ENCODE peak calls at places on chromosomes 12 and 14, in four cellular contexts. L, M, B and Q are unnamed samples.

GRCh38 chr12:43069768-43070221 is 480.2 kb upstream of the PRICKLE1 start:
- DNase-seq in L (no peak), M (peak), B (no peak), Q (peak)

GRCh38 chr14:67269338-67270060 is 28.3 kb downstream of the PALS1 start:
- DNase-seq in M (peak), L (no peak), B (peak), Q (no peak)

GRCh38 chr12:105426766-105427165 is 96.3 kb downstream of the C12orf75 start:
- DNase-seq in M (no peak), L (no peak), B (no peak), Q (no peak)

GRCh38 chr14:59918824-59919581 is 941 bp upstream of the LRRC9 start:
- DNase-seq in M (peak), B (no peak), L (peak), Q (peak)

GRCh38 chr12:122079038-122079531 is 529 bp downstream of the MLXIP start:
- DNase-seq in B (no peak), M (no peak), L (peak), Q (peak)

GRCh38 chr12:106711316-106711715 is 63.2 kb upstream of the RIC8B start:
- DNase-seq in L (no peak), B (no peak), M (no peak), Q (no peak)

GRCh38 chr14:100836053-100836805 is 10.3 kb downstream of the MEG3 start:
- DNase-seq in B (no peak), L (no peak), M (no peak), Q (no peak)

GRCh38 chr14:94173471-94173884 is 644 bp upstream of the PPP4R4 start:
- DNase-seq in L (peak), B (no peak), M (no peak), Q (no peak)

GRCh38 chr12:115850924-115851323 is 426.6 kb downstream of the MED13L start:
- DNase-seq in B (no peak), M (no peak), L (no peak), Q (no peak)

GRCh38 chr12:9143137-9143536 is 27.4 kb upstream of the A2M start:
- DNase-seq in B (no peak), M (no peak), L (no peak), Q (peak)

GRCh38 chr12:116402163-116402939 is 124.9 kb upstream of the MED13L start:
- DNase-seq in B (no peak), L (no peak), M (no peak), Q (peak)

GRCh38 chr14:52313493-52313881 is 625 bp upstream of the PTGER2 start:
- DNase-seq in B (no peak), M (peak), L (no peak), Q (no peak)
- H3K4me3 ChIP-seq in B (peak), M (peak), L (peak), Q (peak)

DNA sequence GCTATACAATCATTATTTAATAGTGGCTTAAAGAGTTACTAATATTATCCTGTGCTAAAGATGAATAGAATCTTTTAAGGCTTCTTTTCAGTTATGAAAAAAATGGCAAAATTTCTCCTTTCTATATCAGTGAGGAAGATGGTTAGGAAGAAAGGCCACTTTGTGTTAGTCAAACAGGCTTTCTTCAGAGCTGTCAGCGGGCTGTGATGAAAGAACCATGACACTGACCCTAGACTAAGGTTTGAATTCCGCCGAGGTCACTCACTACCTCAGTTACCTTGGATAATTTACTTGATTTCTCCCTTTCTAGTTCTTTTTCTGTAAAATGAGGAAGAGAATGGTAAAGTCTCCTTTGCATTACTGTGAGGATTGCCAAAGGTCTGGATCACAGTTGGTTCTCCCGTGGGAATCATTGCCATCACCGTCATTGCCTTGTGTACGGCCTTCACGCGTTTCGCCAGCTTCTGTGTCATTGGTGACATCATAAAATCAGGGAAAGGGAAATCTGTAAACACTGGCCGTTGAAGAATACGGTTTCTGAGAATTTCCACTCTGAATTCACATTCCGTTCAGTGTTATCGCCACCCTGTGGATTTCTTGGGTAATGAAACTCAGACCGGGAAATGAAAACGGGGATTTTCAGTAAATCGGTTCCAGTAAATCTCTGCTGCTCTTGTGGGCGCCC is 26.7 kb upstream of the YBX3 start:
- DNase-seq in M (peak), B (peak), L (peak), Q (peak)
- H3K4me3 ChIP-seq in M (peak), B (peak), L (peak), Q (peak)

DNA sequence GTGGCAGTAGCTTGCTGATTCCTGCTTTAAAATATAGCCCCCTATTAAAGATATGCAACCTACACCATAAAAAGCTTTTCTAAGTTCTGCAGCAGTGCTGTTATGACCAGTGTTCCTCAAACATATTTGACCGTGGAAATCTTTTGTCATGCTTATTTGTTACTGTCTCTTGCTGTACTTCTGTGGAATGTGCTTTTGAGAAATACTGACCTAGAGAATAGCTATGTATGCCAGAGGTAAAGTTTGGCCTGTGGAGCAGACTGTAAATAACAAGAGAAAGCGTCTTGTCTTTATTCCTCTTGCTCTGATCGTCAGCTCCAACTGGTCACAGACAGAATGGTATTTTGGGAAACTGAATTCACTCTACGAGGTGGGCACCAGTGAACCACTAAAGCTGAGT is 239.0 kb downstream of the FBXL14 start:
- DNase-seq in L (no peak), M (peak), B (no peak), Q (no peak)
- H3K4me3 ChIP-seq in L (no peak), M (no peak), B (no peak), Q (no peak)

DNA sequence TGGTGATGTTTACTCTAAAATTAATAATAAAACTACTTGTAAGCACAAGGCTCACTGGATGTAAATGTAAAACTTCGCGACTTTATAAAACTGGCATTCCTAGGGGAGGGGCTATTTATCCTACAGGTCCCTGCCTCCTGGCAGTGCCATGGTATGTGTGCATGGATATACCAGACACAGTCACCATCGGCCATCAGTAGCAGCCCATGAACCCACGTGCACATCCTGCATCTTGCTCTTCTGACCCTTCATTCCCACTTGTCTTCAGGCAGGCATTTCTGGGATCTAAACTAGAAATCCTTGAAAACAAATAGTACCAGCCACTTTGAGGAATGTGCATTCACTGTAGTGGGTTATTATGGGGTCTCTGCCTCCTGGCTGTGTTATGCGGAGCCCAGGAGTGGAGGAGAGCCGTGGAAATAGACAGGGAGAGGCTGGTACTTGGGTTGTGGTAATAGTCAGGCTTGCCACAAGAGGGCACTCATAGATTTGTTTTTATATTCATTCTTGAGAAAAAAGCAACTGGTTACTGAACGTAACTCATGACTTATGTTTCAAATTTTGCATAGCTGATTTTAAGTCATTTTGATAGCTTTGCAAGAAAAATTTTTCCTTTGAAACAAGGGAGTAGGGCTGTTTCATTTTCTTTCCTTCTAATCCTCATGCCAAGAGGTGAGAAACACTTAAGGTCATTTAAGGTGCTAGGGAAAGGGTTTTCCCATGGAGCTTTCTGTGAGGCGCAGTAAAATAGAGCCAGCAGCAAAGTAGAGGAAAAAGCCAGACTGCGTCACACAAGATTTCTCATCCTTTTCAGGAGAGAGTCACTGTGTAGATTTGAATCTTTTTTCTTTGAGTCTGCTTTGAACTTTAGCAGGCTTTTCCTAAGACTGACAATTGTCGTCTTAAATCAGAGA is 17.4 kb upstream of the GALNT16 start:
- DNase-seq in B (peak), M (peak), L (peak), Q (peak)
- H3K4me3 ChIP-seq in B (no peak), M (no peak), L (no peak), Q (no peak)

GRCh38 chr12:6328045-6328779 is 13.7 kb downstream of the TNFRSF1A start:
- DNase-seq in M (no peak), B (no peak), L (no peak), Q (no peak)
- H3K4me3 ChIP-seq in M (no peak), B (no peak), L (no peak), Q (no peak)